ENCODE peak calls at places on chromosomes 2 and 18, in four cellular contexts. One of them, this sample, is unnamed.

GRCh38 chr18:7452331-7452730 is 114.8 kb upstream of the PTPRM start:
- DNase-seq in adipocyte: peak
- DNase-seq in stomach: no peak
- DNase-seq in BJ: no peak
- DNase-seq in this sample: peak

GRCh38 chr2:196291418-196291817 is 120.0 kb upstream of the STK17B start:
- DNase-seq in adipocyte: no peak
- DNase-seq in stomach: no peak
- DNase-seq in BJ: no peak
- DNase-seq in this sample: no peak

GRCh38 chr2:186274936-186275575 is 211.0 kb upstream of the ZC3H15 start:
- DNase-seq in adipocyte: peak
- DNase-seq in stomach: no peak
- DNase-seq in BJ: peak
- DNase-seq in this sample: no peak

GRCh38 chr2:188751786-188752185 is 222.4 kb upstream of the COL3A1 start:
- DNase-seq in adipocyte: no peak
- DNase-seq in stomach: no peak
- DNase-seq in BJ: no peak
- DNase-seq in this sample: no peak

GRCh38 chr18:24702001-24702400 is 241.6 kb downstream of the HRH4 start:
- DNase-seq in adipocyte: no peak
- DNase-seq in stomach: no peak
- DNase-seq in BJ: no peak
- DNase-seq in this sample: no peak

GRCh38 chr2:19774788-19775156 is 127.0 kb downstream of the TTC32 start:
- DNase-seq in adipocyte: peak
- DNase-seq in stomach: no peak
- DNase-seq in BJ: no peak
- DNase-seq in this sample: no peak

GRCh38 chr2:127173073-127173472 is 47.0 kb downstream of the CYP27C1 start:
- DNase-seq in adipocyte: peak
- DNase-seq in stomach: no peak
- DNase-seq in BJ: peak
- DNase-seq in this sample: no peak

GRCh38 chr2:55885129-55885943 is 38.2 kb downstream of the EFEMP1 start:
- DNase-seq in adipocyte: peak
- DNase-seq in stomach: no peak
- DNase-seq in BJ: peak
- DNase-seq in this sample: peak

GRCh38 chr2:237687666-237688065 is 60.3 kb downstream of the LRRFIP1 start:
- DNase-seq in adipocyte: peak
- DNase-seq in stomach: peak
- DNase-seq in BJ: peak
- DNase-seq in this sample: peak

GRCh38 chr2:46909771-46910419 is 5.7 kb downstream of the MCFD2 start:
- DNase-seq in adipocyte: peak
- DNase-seq in stomach: peak
- DNase-seq in BJ: no peak
- DNase-seq in this sample: no peak

GRCh38 chr2:197024206-197024605 is 97.7 kb upstream of the PGAP1 start:
- DNase-seq in adipocyte: no peak
- DNase-seq in stomach: no peak
- DNase-seq in BJ: no peak
- DNase-seq in this sample: no peak

GRCh38 chr2:31075393-31075792 is 62.8 kb downstream of the GALNT14 start:
- DNase-seq in adipocyte: no peak
- DNase-seq in stomach: no peak
- DNase-seq in BJ: no peak
- DNase-seq in this sample: no peak

GRCh38 chr2:209629622-209630021 is 142.0 kb upstream of the UNC80 start:
- DNase-seq in adipocyte: peak
- DNase-seq in stomach: no peak
- DNase-seq in BJ: peak
- DNase-seq in this sample: no peak

GRCh38 chr2:12196495-12196894 is 450.1 kb downstream of the LPIN1 start:
- DNase-seq in adipocyte: peak
- DNase-seq in stomach: no peak
- DNase-seq in BJ: peak
- DNase-seq in this sample: no peak

GRCh38 chr18:29753379-29753778 is 1289.2 kb downstream of the DSC3 start:
- DNase-seq in adipocyte: peak
- DNase-seq in stomach: no peak
- DNase-seq in BJ: no peak
- DNase-seq in this sample: no peak

GRCh38 chr2:186576614-186577013 is 13.2 kb upstream of the ITGAV start:
- DNase-seq in adipocyte: peak
- DNase-seq in stomach: no peak
- DNase-seq in BJ: no peak
- DNase-seq in this sample: no peak

GRCh38 chr2:240418311-240418710 is 17.2 kb upstream of the GPC1 start:
- DNase-seq in adipocyte: no peak
- DNase-seq in stomach: no peak
- DNase-seq in BJ: no peak
- DNase-seq in this sample: no peak

GRCh38 chr2:157856157-157856455 is 20.0 kb downstream of the ACVR1 start:
- DNase-seq in adipocyte: no peak
- DNase-seq in stomach: no peak
- DNase-seq in BJ: no peak
- DNase-seq in this sample: no peak

GRCh38 chr2:61855178-61855523 is 1.3 kb upstream of the FAM161A start:
- DNase-seq in adipocyte: no peak
- DNase-seq in stomach: peak
- DNase-seq in BJ: no peak
- DNase-seq in this sample: no peak

GRCh38 chr2:146119586-146119985 is 1599.7 kb upstream of the ZEB2 start:
- DNase-seq in adipocyte: no peak
- DNase-seq in stomach: no peak
- DNase-seq in BJ: no peak
- DNase-seq in this sample: no peak

GRCh38 chr2:1972428-1972827 is 228.1 kb upstream of the PXDN start:
- DNase-seq in adipocyte: no peak
- DNase-seq in stomach: no peak
- DNase-seq in BJ: peak
- DNase-seq in this sample: no peak

GRCh38 chr2:199603748-199604291 is 146.1 kb upstream of the SATB2 start:
- DNase-seq in adipocyte: peak
- DNase-seq in stomach: no peak
- DNase-seq in BJ: no peak
- DNase-seq in this sample: no peak

GRCh38 chr2:12404497-12404896 is 312.2 kb upstream of the TRIB2 start:
- DNase-seq in adipocyte: no peak
- DNase-seq in stomach: no peak
- DNase-seq in BJ: no peak
- DNase-seq in this sample: no peak

GRCh38 chr2:105454801-105455485 is 56.1 kb upstream of the FHL2 start:
- DNase-seq in adipocyte: peak
- DNase-seq in stomach: peak
- DNase-seq in BJ: peak
- DNase-seq in this sample: no peak

GRCh38 chr2:19027621-19028020 is 330.8 kb downstream of the OSR1 start:
- DNase-seq in adipocyte: no peak
- DNase-seq in stomach: no peak
- DNase-seq in BJ: no peak
- DNase-seq in this sample: no peak

GRCh38 chr18:57854726-57855125 is 51.6 kb upstream of the ATP8B1 start:
- DNase-seq in adipocyte: no peak
- DNase-seq in stomach: no peak
- DNase-seq in BJ: no peak
- DNase-seq in this sample: no peak
- H3K4me3 ChIP-seq in adipocyte: no peak
- H3K4me3 ChIP-seq in stomach: no peak
- H3K4me3 ChIP-seq in BJ: no peak
- H3K4me3 ChIP-seq in this sample: no peak

DNA sequence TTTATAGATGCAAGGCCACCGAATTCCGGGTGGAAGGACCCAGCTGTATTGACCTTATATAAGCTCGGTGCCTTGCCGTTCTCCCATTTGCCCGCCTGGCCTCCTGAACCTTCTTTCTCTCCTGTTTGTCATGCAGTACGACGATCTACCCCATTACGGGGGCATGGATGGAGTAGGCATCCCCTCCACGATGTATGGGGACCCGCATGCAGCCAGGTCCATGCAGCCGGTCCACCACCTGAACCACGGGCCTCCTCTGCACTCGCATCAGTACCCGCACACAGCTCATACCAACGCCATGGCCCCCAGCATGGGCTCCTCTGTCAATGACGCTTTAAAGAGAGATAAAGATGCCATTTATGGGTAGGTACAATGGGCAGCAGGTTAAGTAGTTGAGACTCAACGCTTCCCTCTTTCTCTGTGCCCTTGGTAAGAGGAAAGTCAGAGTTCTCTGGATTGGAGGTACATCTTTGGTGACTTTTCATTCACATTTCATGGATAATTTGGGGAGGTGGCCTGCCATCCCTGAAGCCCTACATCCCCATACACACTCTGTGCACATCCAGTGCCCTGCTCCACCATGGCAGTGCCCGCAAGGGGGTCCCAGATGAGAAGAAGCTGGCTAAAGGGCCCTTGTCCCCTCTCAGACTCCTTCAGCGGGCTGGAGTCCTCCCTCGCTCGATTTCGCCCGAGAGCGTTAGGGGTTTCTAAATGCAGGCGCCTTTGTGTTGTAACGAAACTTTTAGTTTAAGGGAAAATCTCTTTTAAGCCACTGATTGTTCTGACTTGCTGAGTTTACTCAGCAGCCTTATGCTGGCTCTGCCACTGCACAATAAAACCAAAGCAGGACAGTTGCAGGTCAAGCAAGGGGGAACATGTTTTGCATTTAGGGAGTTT is 2.9 kb downstream of the MEIS1 start:
- DNase-seq in adipocyte: no peak
- DNase-seq in stomach: no peak
- DNase-seq in BJ: no peak
- DNase-seq in this sample: no peak
- H3K4me3 ChIP-seq in adipocyte: peak
- H3K4me3 ChIP-seq in stomach: peak
- H3K4me3 ChIP-seq in BJ: peak
- H3K4me3 ChIP-seq in this sample: no peak

GRCh38 chr18:12452801-12453200 is 45.1 kb downstream of the PRELID3A start:
- DNase-seq in adipocyte: no peak
- DNase-seq in stomach: no peak
- DNase-seq in BJ: no peak
- DNase-seq in this sample: no peak
- H3K4me3 ChIP-seq in adipocyte: no peak
- H3K4me3 ChIP-seq in stomach: no peak
- H3K4me3 ChIP-seq in BJ: no peak
- H3K4me3 ChIP-seq in this sample: no peak

GRCh38 chr18:77103181-77103875 is 29.3 kb downstream of the MBP start:
- DNase-seq in adipocyte: peak
- DNase-seq in stomach: no peak
- DNase-seq in BJ: no peak
- DNase-seq in this sample: no peak
- H3K4me3 ChIP-seq in adipocyte: peak
- H3K4me3 ChIP-seq in stomach: no peak
- H3K4me3 ChIP-seq in BJ: no peak
- H3K4me3 ChIP-seq in this sample: no peak

GRCh38 chr2:141992695-141993094 is 138.1 kb downstream of the LRP1B start:
- DNase-seq in adipocyte: no peak
- DNase-seq in stomach: no peak
- DNase-seq in BJ: no peak
- DNase-seq in this sample: no peak
- H3K4me3 ChIP-seq in adipocyte: no peak
- H3K4me3 ChIP-seq in stomach: no peak
- H3K4me3 ChIP-seq in BJ: no peak
- H3K4me3 ChIP-seq in this sample: no peak

GRCh38 chr18:55403555-55403954 is 184.4 kb downstream of the TCF4 start:
- DNase-seq in adipocyte: no peak
- DNase-seq in stomach: no peak
- DNase-seq in BJ: no peak
- DNase-seq in this sample: no peak

GRCh38 chr18:55402731-55403405 is 185.1 kb downstream of the TCF4 start:
- DNase-seq in adipocyte: peak
- DNase-seq in stomach: no peak
- DNase-seq in BJ: no peak
- DNase-seq in this sample: no peak

GRCh38 chr18:55400590-55401274 is 187.3 kb downstream of the TCF4 start:
- DNase-seq in adipocyte: peak
- DNase-seq in stomach: no peak
- DNase-seq in BJ: no peak
- DNase-seq in this sample: no peak

GRCh38 chr18:55401275-55401620 is 186.7 kb downstream of the TCF4 start:
- DNase-seq in adipocyte: no peak
- DNase-seq in stomach: no peak
- DNase-seq in BJ: no peak
- DNase-seq in this sample: no peak

GRCh38 chr18:55401638-55402191 is 186.3 kb downstream of the TCF4 start:
- DNase-seq in adipocyte: peak
- DNase-seq in stomach: no peak
- DNase-seq in BJ: peak
- DNase-seq in this sample: no peak
- H3K4me3 ChIP-seq in adipocyte: peak
- H3K4me3 ChIP-seq in stomach: peak
- H3K4me3 ChIP-seq in BJ: peak
- H3K4me3 ChIP-seq in this sample: no peak

GRCh38 chr18:48136544-48137353 is 206.3 kb upstream of the SMAD2 start:
- DNase-seq in adipocyte: peak
- DNase-seq in stomach: peak
- DNase-seq in BJ: no peak
- DNase-seq in this sample: no peak
- H3K4me3 ChIP-seq in adipocyte: peak
- H3K4me3 ChIP-seq in stomach: peak
- H3K4me3 ChIP-seq in BJ: no peak
- H3K4me3 ChIP-seq in this sample: peak

DNA sequence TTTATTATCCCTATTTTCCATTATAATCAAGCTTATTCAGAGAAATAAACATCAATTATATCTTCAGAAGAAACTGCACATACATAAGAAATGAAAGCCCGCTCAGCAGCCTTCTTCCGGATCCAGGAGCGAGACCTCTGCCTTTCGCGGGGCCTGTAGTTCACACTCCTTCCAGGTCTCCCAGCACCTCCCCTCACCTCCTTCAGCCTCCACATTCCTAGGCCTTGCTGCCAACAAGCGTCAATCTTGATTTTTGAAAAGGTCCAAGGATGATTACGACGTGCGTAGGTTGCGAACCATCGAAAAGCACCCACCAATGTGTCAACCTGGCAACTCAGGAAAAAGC is 355 bp upstream of the KIDINS220 start:
- DNase-seq in adipocyte: no peak
- DNase-seq in stomach: no peak
- DNase-seq in BJ: no peak
- DNase-seq in this sample: no peak
- H3K4me3 ChIP-seq in adipocyte: peak
- H3K4me3 ChIP-seq in stomach: peak
- H3K4me3 ChIP-seq in BJ: peak
- H3K4me3 ChIP-seq in this sample: no peak

DNA sequence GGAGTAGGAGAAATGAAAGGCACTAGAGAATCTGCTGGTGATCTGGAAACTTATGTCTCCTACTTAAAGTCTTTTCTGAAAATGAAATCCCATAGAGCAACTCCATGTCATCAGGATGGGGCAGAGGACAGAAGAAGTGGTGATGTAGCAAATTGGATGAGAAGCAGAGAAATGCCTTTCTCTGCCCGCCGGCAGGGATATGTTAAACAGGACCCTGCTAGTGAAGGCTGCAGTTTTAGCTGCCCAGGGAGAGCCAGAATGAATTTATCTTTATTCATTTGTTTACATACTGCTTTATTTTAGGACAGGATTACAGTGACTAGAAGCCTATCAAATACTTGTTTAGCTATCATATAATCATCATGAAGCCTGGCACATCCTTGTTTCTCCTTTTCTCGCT is 247.0 kb downstream of the DOK6 start:
- DNase-seq in adipocyte: no peak
- DNase-seq in stomach: no peak
- DNase-seq in BJ: no peak
- DNase-seq in this sample: no peak
- H3K4me3 ChIP-seq in adipocyte: no peak
- H3K4me3 ChIP-seq in stomach: peak
- H3K4me3 ChIP-seq in BJ: no peak
- H3K4me3 ChIP-seq in this sample: no peak

This sample was measured in Jurkat, Clone E6-1.